ENCODE peak calls at places on chromosome 18, in nine cellular contexts. J, D, V, Y, S, E, B, M and C are unnamed samples.
A peak's percentile ranks its signal among the peaks of the same experiment; 100 is the strongest.

GRCh38 chr18:79841936-79842335 is 44.2 kb downstream of the KCNG2 start:
- DNase-seq in J (no peak), D (no peak), V (no peak), Y (no peak), S (no peak), E (no peak), B (no peak), M (no peak), C (no peak)

GRCh38 chr18:42298744-42299685 is 344.0 kb downstream of the PIK3C3 start:
- DNase-seq in J (peak; percentile 74), D (no peak), V (peak; percentile 88), Y (peak; percentile 80), S (peak; percentile 88), E (peak; percentile 66), B (peak; percentile 37), M (peak; percentile 76), C (no peak)

GRCh38 chr18:49728542-49728941 is 84.8 kb downstream of the ACAA2 start:
- DNase-seq in J (peak; percentile 63), D (no peak), V (peak; percentile 44), Y (peak; percentile 53), S (no peak), E (peak; percentile 36), B (no peak), M (peak; percentile 70), C (no peak)

GRCh38 chr18:9221040-9221439 is 84.5 kb downstream of the ANKRD12 start:
- DNase-seq in J (no peak), D (no peak), V (no peak), Y (no peak), S (no peak), E (no peak), B (no peak), M (no peak), C (no peak)

GRCh38 chr18:58297198-58297597 is 253.2 kb downstream of the NEDD4L start:
- DNase-seq in J (no peak), D (no peak), V (no peak), Y (no peak), S (no peak), E (no peak), B (no peak), M (no peak), C (no peak)

GRCh38 chr18:32840962-32841361 is 68.1 kb upstream of the KLHL14 start:
- DNase-seq in J (no peak), D (no peak), V (no peak), Y (no peak), S (no peak), E (no peak), B (no peak), M (no peak), C (no peak)

GRCh38 chr18:29531746-29532145 is 1354.8 kb upstream of the CDH2 start:
- DNase-seq in J (no peak), D (no peak), V (no peak), Y (no peak), S (no peak), E (no peak), B (no peak), M (no peak), C (no peak)

GRCh38 chr18:75533954-75534353 is 106.5 kb upstream of the SMIM21 start:
- DNase-seq in J (no peak), D (no peak), V (no peak), Y (no peak), S (no peak), E (no peak), B (no peak), M (no peak), C (no peak)

GRCh38 chr18:77000527-77000926 is 132.1 kb downstream of the MBP start:
- DNase-seq in J (peak; percentile 63), D (peak; percentile 29), V (peak; percentile 37), Y (peak; percentile 68), S (no peak), E (peak; percentile 27), B (no peak), M (peak; percentile 82), C (no peak)

GRCh38 chr18:8943900-8944870 is 158.3 kb upstream of the NDUFV2 start:
- DNase-seq in J (no peak), D (no peak), V (no peak), Y (no peak), S (no peak), E (no peak), B (peak; percentile 49), M (no peak), C (no peak)